ENCODE peak calls at places on chromosomes 12 and 14, in four cellular contexts. P is stomach, G is Panc1, O is RWPE1. J is an unnamed sample.

GRCh38 chr12:110636516-110636915 is 22.6 kb downstream of the TCTN1 start:
- DNase-seq in P (no peak), O (no peak), G (no peak), J (no peak)

GRCh38 chr14:20008156-20008555 is 6.2 kb downstream of the OR4Q2 start:
- DNase-seq in G (no peak), P (no peak), O (no peak), J (no peak)

GRCh38 chr14:58280954-58281787 is 17.2 kb upstream of the ARID4A start:
- DNase-seq in G (no peak), P (no peak), O (peak; percentile 84), J (peak; percentile 93)

GRCh38 chr12:131005161-131006035 is 51.7 kb downstream of the ADGRD1 start:
- DNase-seq in G (no peak), O (no peak), P (no peak), J (no peak)

GRCh38 chr12:15689751-15690191 is 99.4 kb downstream of the EPS8 start:
- DNase-seq in O (no peak), P (no peak), G (no peak), J (no peak)

GRCh38 chr12:3662516-3662915 is 90.4 kb downstream of the CRACR2A start:
- DNase-seq in O (no peak), G (no peak), P (no peak), J (no peak)

GRCh38 chr12:93860659-93861373 is 183.6 kb downstream of the CRADD start:
- DNase-seq in O (no peak), P (no peak), G (no peak), J (no peak)

GRCh38 chr14:91961297-91962220 is 14.1 kb upstream of the FBLN5 start:
- DNase-seq in P (no peak), G (no peak), O (no peak), J (no peak)

GRCh38 chr12:117494833-117495714 is 133.6 kb upstream of the NOS1 start:
- DNase-seq in G (no peak), P (peak; percentile 73), O (no peak), J (no peak)

GRCh38 chr12:1527789-1528188 is 66.6 kb downstream of the FBXL14 start:
- DNase-seq in P (no peak), O (no peak), G (no peak), J (peak; percentile 66)

GRCh38 chr12:12379831-12380730 is 23.2 kb downstream of the BORCS5 start:
- DNase-seq in O (no peak), G (no peak), P (no peak), J (no peak)

GRCh38 chr14:35747379-35747778 is 61.7 kb downstream of the RALGAPA1 start:
- DNase-seq in O (no peak), P (no peak), G (no peak), J (no peak)

DNA sequence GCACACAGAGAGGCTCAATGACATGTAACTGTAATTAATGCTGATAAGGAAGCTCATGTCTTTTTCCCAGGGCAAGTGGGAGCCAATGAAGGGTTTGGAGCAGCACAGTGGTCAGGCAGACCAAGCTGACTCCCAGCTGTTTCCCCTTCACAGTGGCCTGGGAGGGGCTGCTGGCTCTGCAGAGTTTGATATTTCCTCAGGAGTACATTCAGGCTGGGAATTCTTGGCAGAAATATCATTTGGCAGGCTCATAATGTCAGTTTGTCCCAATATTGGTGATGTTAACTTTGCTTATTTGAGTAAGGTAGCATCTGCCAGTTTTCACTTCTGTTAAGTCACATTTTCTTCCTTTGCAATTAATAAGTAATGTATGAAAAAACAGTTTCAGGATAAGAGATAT is 247.0 kb downstream of the EMP1 start:
- DNase-seq in P (no peak), G (no peak), O (no peak), J (no peak)
- H3K27ac ChIP-seq in P (no peak overlapping the region), G (no peak overlapping the region), O (no peak overlapping the region), J (no peak overlapping the region)

GRCh38 chr12:39873065-39873464 is 232.8 kb downstream of the SLC2A13 start:
- DNase-seq in G (no peak), P (no peak), O (no peak), J (no peak)
- H3K27ac ChIP-seq in G (no peak overlapping the region), P (no peak overlapping the region), O (no peak overlapping the region), J (no peak overlapping the region)

DNA sequence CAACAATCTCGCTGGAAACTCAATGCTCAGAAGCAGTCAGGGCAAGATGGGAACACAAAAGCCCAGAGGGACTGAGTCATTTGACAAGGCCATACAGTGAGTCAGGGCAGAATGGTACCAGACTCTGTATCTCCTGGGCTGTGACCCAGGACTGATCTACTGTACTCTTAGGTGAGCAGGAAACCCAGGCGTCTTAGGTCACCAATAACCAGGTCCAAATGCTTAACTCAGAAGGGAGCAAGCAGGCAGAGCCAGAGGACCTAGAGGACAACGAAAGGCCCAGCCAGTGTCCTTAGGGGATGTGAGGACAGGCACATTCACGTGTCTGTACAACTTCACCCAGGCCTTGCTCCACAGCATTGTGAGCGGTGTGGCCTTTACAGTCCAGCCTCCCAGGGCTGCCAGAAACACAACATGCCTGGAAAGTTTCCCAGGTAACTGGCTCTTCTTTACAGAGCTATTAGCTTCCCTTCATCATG is 69.9 kb downstream of the ARL6IP4 start:
- DNase-seq in G (no peak), P (no peak), O (peak; percentile 30), J (peak; percentile 51)
- H3K27ac ChIP-seq in G (no peak overlapping the region), P (peak overlapping the region; percentile 83), O (no peak overlapping the region), J (no peak overlapping the region)

DNA sequence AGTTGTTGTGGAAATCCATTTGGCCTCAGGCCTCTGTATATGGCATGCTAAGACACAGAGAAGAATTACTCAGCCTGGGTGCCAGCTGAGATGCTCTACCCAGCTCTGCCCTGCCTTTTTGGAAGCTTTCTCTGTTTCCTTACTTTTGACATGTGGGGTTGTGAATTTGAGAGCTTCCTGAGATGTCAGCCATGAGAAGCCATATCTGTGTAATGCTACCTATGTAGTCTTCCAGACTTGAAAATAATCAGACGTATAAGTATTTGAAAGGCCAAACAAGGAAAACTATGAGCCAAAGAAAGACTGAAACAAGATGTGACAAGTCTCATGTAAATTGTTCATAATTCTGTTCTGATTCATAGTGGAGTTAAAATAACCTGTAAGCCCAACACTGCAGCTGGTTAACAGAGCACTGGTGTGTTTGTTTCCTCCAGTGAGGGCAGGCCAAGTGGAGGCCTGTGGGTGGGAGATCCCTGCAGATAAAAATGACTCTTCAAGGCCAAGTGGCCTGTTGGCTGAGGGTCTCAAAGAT is 93.9 kb downstream of the TMX1 start:
- DNase-seq in G (no peak), O (peak; percentile 62), P (no peak), J (no peak)
- H3K27ac ChIP-seq in G (no peak overlapping the region), O (peak overlapping the region; percentile 90), P (peak overlapping the region; percentile 66), J (no peak overlapping the region)

DNA sequence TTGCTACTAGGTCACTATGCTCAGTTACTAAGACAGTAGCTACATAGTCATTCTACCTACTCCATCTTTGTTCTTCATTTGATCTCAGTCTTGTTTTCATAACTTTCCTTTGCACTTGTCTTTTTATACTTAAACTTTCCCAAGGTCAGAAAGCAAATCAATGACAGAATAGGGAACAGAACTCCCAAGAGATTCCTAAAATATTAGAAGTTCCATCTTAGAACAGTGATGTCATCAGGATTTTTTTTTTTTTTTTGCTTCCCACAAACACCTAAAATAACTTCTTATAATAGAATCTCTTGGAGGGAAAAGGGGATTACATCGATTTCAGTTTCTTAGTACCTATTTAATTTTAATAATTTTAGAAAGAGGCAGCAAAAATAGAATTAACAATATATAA is 65.8 kb downstream of the NTN4 start:
- DNase-seq in G (no peak), O (no peak), P (no peak), J (no peak)
- H3K27ac ChIP-seq in G (no peak overlapping the region), O (no peak overlapping the region), P (no peak overlapping the region), J (no peak overlapping the region)

GRCh38 chr12:105468464-105468863 is 138.0 kb downstream of the C12orf75 start:
- DNase-seq in G (no peak), O (no peak), P (no peak), J (no peak)
- H3K27ac ChIP-seq in G (no peak overlapping the region), O (no peak overlapping the region), P (no peak overlapping the region), J (no peak overlapping the region)

GRCh38 chr14:89702151-89702936 is 252.2 kb downstream of the EFCAB11 start:
- DNase-seq in P (no peak), G (no peak), O (no peak), J (no peak)

GRCh38 chr14:89697281-89698060 is 257.1 kb downstream of the EFCAB11 start:
- DNase-seq in G (no peak), O (no peak), P (no peak), J (no peak)

GRCh38 chr14:89699076-89699475 is 255.5 kb downstream of the EFCAB11 start:
- DNase-seq in G (no peak), P (no peak), O (no peak), J (no peak)

GRCh38 chr14:89695846-89696245 is 258.7 kb downstream of the EFCAB11 start:
- DNase-seq in G (no peak), P (no peak), O (no peak), J (no peak)

DNA sequence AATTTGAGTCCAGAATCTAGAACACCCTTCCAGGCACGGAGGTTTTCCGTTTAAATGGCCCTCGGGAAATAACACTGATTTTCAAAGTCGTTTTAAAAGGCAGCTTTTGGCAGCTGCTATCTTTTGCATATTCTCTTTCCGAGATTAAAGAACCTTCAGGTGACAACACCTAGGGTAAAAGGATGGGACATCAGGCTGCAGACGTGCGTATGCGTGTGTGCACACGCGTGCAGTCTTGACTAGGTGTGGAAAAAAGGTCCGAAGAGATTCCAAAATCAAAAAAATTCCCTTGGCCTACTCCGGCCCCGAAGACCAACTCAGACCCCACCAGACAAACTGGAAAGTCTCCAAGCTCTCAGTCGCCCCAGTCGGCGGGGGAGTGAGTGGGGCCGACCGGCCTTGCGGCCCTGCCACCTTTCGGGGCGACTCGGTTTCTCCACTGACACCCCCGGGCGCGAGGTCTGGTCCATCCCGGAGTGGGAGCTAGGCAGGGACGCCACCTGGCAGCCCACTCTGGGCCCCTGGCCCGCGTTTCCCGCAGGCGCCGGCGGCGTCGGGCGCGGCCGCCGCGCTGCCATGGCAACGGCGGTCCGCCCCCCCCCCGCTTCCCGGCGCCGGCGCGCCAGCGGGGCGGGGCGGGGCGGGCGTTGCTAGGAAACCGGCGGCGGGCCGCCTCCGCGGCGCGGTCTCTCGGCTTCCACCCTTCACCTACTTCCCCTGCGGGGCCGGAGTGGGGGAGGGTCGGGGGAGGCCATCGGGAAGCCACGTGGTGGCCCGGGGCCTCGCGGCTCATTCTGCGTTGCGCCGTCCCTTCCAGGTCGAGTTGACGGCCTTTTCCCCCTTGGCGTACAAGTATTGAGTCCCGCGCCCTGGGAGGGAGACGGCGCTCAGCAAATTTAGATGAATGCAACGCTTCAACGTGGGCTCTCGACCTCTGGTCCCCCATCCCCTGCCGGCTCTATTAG is 253.2 kb downstream of the EFCAB11 start:
- DNase-seq in G (peak; percentile 4), O (peak; percentile 85), P (peak; percentile 90), J (peak; percentile 42)
- H3K27ac ChIP-seq in G (peak overlapping the region; percentile 74), O (peak overlapping the region; percentile 42), P (peak overlapping the region; percentile 84), J (peak overlapping the region; percentile 24)

GRCh38 chr14:23709923-23710322 is 73.8 kb downstream of the DHRS2 start:
- DNase-seq in G (no peak), P (no peak), O (no peak), J (no peak)
- H3K27ac ChIP-seq in G (no peak overlapping the region), P (no peak overlapping the region), O (no peak overlapping the region), J (no peak overlapping the region)

DNA sequence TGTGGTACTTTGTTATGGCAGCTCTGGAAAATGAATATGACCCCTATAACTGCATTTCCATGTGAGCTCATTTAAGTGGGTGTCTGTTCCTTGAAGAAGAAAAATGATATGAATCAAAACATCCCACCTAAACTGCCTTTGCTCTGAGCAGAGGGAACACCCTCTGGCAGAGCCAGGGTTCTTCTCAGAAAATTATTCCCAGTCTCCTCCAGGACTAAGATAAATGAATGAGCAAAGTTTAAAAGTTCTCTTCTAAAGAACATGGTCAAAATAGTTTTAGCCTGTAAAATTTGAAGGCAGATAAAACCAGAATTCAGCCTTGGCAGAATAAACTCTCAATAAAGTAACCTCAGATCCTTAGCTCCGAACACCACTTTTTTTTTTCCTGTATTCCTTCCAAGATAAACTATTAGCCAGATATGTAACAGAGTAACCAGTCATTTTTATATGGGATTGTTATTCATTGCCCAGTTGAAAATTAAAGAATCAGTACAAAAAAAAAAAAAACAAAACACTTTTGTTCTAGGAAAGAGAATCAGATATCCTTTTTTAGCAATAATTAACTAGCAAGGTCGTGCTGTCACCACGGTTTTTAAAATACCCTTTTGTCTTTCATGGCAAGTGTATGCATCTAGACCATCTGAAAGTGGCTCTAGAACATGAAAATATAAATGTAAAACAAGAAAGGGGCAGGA is 60.7 kb downstream of the CAPZA3 start:
- DNase-seq in G (no peak), O (no peak), P (no peak), J (no peak)
- H3K27ac ChIP-seq in G (no peak overlapping the region), O (no peak overlapping the region), P (peak overlapping the region; percentile 47), J (peak overlapping the region; percentile 27)